ENCODE peak calls at places on chromosomes 6 and 20, in four cellular contexts. J, D, A and L are unnamed samples.

GRCh38 chr20:2004171-2004570 is 10.3 kb upstream of the PDYN start:
- DNase-seq in J (no peak), D (no peak), A (no peak), L (no peak)

GRCh38 chr20:42978184-42978974 is 211.3 kb downstream of the PTPRT start:
- DNase-seq in A (no peak), D (no peak), J (no peak), L (no peak)

GRCh38 chr20:49705358-49705757 is 8.3 kb downstream of the B4GALT5 start:
- DNase-seq in A (no peak), D (no peak), J (no peak), L (no peak)

GRCh38 chr20:22370137-22370536 is 214.2 kb downstream of the FOXA2 start:
- DNase-seq in J (no peak), D (no peak), A (no peak), L (no peak)

GRCh38 chr20:63253438-63254236 is 626 bp downstream of the NKAIN4 start:
- DNase-seq in A (peak), D (peak), J (no peak), L (no peak)

GRCh38 chr20:52402514-52402913 is 210.9 kb upstream of the ZFP64 start:
- DNase-seq in A (no peak), D (no peak), J (no peak), L (no peak)

GRCh38 chr20:50928469-50928868 is 2.8 kb downstream of the ADNP start:
- DNase-seq in A (no peak), J (no peak), D (no peak), L (no peak)

GRCh38 chr6:16058188-16058780 is 70.6 kb upstream of the MYLIP start:
- DNase-seq in D (no peak), J (peak), A (no peak), L (no peak)

GRCh38 chr6:101509556-101509955 is 116.0 kb downstream of the GRIK2 start:
- DNase-seq in A (no peak), J (no peak), D (no peak), L (no peak)

GRCh38 chr6:122008105-122009100 is 391.0 kb upstream of the HSF2 start:
- DNase-seq in J (no peak), D (no peak), A (no peak), L (no peak)

GRCh38 chr20:53738039-53738944 is 144.7 kb upstream of the ZNF217 start:
- DNase-seq in J (peak), D (peak), A (peak), L (peak)

GRCh38 chr6:112253842-112254816 is at the start of gene LAMA4:
- DNase-seq in D (peak), A (peak), J (no peak), L (no peak)

GRCh38 chr6:138222901-138223546 is 4.7 kb upstream of the PBOV1 start:
- DNase-seq in D (no peak), J (no peak), A (no peak), L (peak)

GRCh38 chr20:12748359-12748994 is 260.3 kb upstream of the SPTLC3 start:
- DNase-seq in A (no peak), J (no peak), D (no peak), L (no peak)

GRCh38 chr6:51559059-51559458 is 528.4 kb downstream of the PKHD1 start:
- DNase-seq in D (no peak), J (no peak), A (no peak), L (peak)

GRCh38 chr20:17938889-17939619 is 29.5 kb downstream of the SNX5 start:
- DNase-seq in J (peak), A (peak), D (peak), L (peak)
- TF ChIP-seq FOXJ3 in J (no peak), A (no peak), D (no peak), L (no peak)

GRCh38 chr20:61373956-61374545 is 122.0 kb downstream of the CDH4 start:
- DNase-seq in D (no peak), J (no peak), A (no peak), L (no peak)
- TF ChIP-seq FOXJ3 in D (no peak), J (no peak), A (no peak), L (no peak)

DNA sequence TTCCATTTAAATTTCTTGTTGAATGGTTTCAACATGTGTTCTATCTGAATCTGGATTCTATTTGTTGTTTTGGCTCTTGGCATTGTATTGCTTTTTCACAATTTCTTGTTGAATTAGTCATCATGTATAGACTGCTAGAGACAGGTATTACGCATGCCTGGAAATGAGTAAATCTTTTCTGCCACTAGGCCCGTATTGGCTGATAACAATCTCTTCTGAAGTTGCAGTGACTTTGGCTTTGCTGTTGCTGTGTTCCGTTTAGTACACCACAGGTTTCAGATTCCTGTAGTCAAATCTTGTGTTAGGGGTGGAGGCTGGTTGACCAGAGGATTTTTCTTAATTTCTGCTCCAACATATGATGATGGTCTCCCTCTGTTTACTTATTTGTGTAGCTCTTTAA is 1339.4 kb downstream of the GRIK2 start:
- DNase-seq in A (no peak), D (no peak), J (no peak), L (no peak)
- TF ChIP-seq FOXJ3 in A (no peak), D (no peak), J (no peak), L (no peak)

DNA sequence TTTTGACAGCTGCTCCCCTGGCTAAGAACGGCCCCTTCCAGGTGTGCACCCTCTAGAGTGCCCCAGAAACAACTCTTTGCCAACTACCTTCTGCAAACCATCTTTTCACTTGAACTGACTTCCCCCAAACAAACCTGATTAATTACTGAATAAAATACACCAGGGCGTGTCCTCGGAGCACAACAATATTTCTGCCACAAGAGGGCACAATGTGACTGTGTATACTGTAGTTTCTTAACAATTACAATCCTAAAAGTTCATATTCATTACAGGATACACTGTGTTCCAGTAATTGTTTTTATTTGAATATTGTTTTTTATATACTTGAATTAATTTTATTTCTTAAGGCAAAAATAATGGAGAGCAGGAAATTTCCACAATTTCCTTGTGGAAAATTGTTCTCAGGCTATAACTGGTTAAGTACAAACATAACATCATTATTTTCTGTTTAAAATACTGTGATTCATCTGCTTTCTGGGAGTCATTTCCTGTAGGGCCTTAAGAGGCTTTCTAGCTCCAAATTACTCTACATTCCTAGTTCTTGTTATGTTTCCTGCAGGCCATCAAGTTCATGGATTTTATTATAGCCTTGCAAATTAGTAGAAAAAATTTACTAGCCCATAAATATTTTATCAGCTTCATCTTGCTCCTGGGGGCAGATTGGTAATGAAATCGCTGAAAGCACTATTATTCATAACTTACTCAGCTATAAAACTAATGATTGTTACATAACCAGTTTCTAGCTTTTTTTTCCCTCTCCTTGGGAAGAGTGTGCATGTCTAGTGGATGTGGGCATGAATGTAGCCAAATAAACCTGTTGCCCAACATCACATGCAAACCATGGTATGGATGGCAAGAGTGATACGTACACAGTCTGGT is 51.9 kb upstream of the SLC22A16 start:
- DNase-seq in D (peak), J (peak), A (peak), L (peak)
- TF ChIP-seq FOXJ3 in D (no peak), J (no peak), A (no peak), L (no peak)

GRCh38 chr20:32574296-32575226 is 10.6 kb downstream of the NOL4L start:
- DNase-seq in A (no peak), D (no peak), J (peak), L (no peak)
- TF ChIP-seq FOXJ3 in A (no peak), D (no peak), J (no peak), L (no peak)

DNA sequence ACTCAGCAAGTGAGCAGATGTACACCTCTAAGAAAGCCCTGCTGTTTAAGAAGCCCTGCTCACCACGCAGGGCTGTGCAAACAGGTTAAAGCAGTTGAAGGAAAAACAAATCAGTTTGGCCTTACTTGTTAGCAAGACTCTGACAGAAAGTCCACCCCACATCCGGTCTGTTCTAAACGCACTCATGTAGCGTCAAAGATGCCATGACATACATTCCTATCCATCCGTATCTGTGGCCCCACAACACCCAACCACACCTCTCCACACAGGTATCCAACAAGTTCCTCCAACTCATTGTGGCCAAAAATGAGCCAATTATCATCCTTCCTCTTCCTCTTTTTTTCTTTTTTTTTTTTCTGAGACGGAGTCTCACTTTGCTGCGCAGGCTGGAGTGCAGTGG is 22.8 kb upstream of the RAB22A start:
- DNase-seq in J (no peak), D (no peak), A (no peak), L (no peak)
- TF ChIP-seq FOXJ3 in J (no peak), D (no peak), A (no peak), L (no peak)

DNA sequence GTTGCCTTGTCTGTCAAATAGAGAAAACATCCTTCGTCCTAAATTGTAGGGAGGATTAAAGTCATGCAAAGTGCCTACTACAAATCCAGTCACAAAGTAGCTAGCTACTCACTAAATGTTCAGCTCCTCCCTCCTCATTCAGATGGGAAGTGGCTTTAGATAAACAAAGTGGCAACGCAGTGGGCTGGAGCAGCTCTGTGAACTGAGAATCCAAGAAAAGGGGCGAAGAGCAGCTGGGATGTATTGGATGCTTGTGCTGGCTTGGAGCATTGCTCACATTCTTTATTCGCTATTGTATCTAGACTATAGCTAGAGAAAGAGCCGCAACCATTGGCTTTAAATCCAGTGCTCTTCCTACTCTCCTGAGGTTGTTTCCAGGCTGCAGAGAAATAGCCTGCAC is 10.3 kb downstream of the MOG start:
- DNase-seq in J (no peak), D (no peak), A (peak), L (no peak)
- TF ChIP-seq FOXJ3 in J (no peak), D (no peak), A (no peak), L (no peak)

GRCh38 chr6:133097208-133097607 is 143.9 kb upstream of the EYA4 start:
- DNase-seq in J (no peak), A (no peak), D (no peak), L (no peak)

GRCh38 chr6:133106934-133107333 is 134.2 kb upstream of the EYA4 start:
- DNase-seq in A (no peak), D (no peak), J (no peak), L (no peak)

GRCh38 chr6:133099573-133099972 is 141.6 kb upstream of the EYA4 start:
- DNase-seq in D (no peak), J (no peak), A (no peak), L (peak)

GRCh38 chr6:133100870-133101269 is 140.3 kb upstream of the EYA4 start:
- DNase-seq in A (no peak), J (no peak), D (no peak), L (no peak)

DNA sequence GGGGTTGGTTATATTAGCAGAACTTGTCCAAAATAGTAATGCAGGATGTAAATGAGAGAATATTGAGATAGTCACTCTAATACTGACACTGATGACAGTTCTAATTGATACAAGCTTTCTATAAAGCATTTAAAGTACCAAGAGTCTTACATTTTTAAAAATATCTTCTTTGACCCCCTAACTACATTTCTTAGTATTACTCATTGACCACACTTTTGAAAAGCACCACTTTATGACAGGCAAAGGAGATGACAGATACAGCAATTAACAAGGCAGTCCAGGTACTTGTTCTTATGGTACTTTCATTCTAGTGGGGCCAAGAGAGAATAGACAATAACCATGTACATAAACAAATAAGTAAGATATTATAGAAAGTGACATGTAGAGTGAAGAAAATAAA is 139.4 kb upstream of the EYA4 start:
- DNase-seq in D (no peak), A (no peak), J (no peak), L (no peak)
- TF ChIP-seq FOXJ3 in D (no peak), A (no peak), J (no peak), L (no peak)

GRCh38 chr6:89299451-89299850 is 15.6 kb downstream of the GABRR2 start:
- DNase-seq in D (no peak), A (no peak), J (no peak), L (no peak)
- TF ChIP-seq FOXJ3 in D (no peak), A (no peak), J (no peak), L (no peak)

GRCh38 chr6:55443238-55444134 is 116.2 kb downstream of the GFRAL start:
- DNase-seq in A (no peak), D (no peak), J (no peak), L (no peak)
- TF ChIP-seq FOXJ3 in A (no peak), D (no peak), J (no peak), L (no peak)